ENCODE peak calls at places on chromosomes 7 and 10, in five cellular contexts. One of them, this sample, is unnamed.

GRCh38 chr7:148163246-148163645 is 427.3 kb upstream of the C7orf33 start:
- DNase-seq in HepG2: no peak
- DNase-seq in IMR-90: no peak
- DNase-seq in K562: no peak
- DNase-seq in GM12878: no peak
- DNase-seq in this sample: no peak

GRCh38 chr10:91049961-91050360 is 129.1 kb upstream of the ANKRD1 start:
- DNase-seq in HepG2: no peak
- DNase-seq in K562: no peak
- DNase-seq in GM12878: no peak
- DNase-seq in IMR-90: no peak
- DNase-seq in this sample: no peak

GRCh38 chr10:126243976-126244375 is 144.3 kb downstream of the ADAM12 start:
- DNase-seq in IMR-90: peak
- DNase-seq in K562: no peak
- DNase-seq in GM12878: no peak
- DNase-seq in HepG2: no peak
- DNase-seq in this sample: no peak

GRCh38 chr7:5681423-5681822 is 100.0 kb downstream of the RNF216 start:
- DNase-seq in IMR-90: no peak
- DNase-seq in HepG2: no peak
- DNase-seq in GM12878: no peak
- DNase-seq in K562: no peak
- DNase-seq in this sample: no peak

GRCh38 chr10:23927926-23928325 is 281.0 kb upstream of the KIAA1217 start:
- DNase-seq in GM12878: no peak
- DNase-seq in K562: no peak
- DNase-seq in IMR-90: no peak
- DNase-seq in HepG2: no peak
- DNase-seq in this sample: no peak

GRCh38 chr7:84729284-84729683 is 457.6 kb downstream of the SEMA3D start:
- DNase-seq in K562: no peak
- DNase-seq in HepG2: no peak
- DNase-seq in IMR-90: peak
- DNase-seq in GM12878: no peak
- DNase-seq in this sample: no peak

GRCh38 chr7:134854816-134855215 is 75.4 kb downstream of the CALD1 start:
- DNase-seq in K562: no peak
- DNase-seq in GM12878: no peak
- DNase-seq in HepG2: no peak
- DNase-seq in IMR-90: peak
- DNase-seq in this sample: no peak

GRCh38 chr7:106618480-106618879 is 42.5 kb downstream of the CCDC71L start:
- DNase-seq in IMR-90: peak
- DNase-seq in K562: no peak
- DNase-seq in GM12878: no peak
- DNase-seq in HepG2: no peak
- DNase-seq in this sample: no peak

GRCh38 chr7:133934974-133935330 is 192.2 kb upstream of the LRGUK start:
- DNase-seq in K562: no peak
- DNase-seq in HepG2: no peak
- DNase-seq in IMR-90: no peak
- DNase-seq in GM12878: no peak
- DNase-seq in this sample: no peak

GRCh38 chr10:73529089-73529832 is 33.4 kb upstream of the PPP3CB start:
- DNase-seq in K562: peak
- DNase-seq in GM12878: peak
- DNase-seq in HepG2: peak
- DNase-seq in IMR-90: peak
- DNase-seq in this sample: peak

GRCh38 chr10:120115959-120116358 is 223.4 kb downstream of the SEC23IP start:
- DNase-seq in GM12878: no peak
- DNase-seq in HepG2: no peak
- DNase-seq in IMR-90: no peak
- DNase-seq in K562: no peak
- DNase-seq in this sample: no peak

GRCh38 chr7:130921391-130922180 is 187.6 kb upstream of the KLF14 start:
- DNase-seq in IMR-90: peak
- DNase-seq in GM12878: no peak
- DNase-seq in HepG2: no peak
- DNase-seq in K562: no peak
- DNase-seq in this sample: no peak

GRCh38 chr10:14382022-14382421 is 51.3 kb upstream of the FRMD4A start:
- DNase-seq in K562: no peak
- DNase-seq in IMR-90: peak
- DNase-seq in HepG2: no peak
- DNase-seq in GM12878: peak
- DNase-seq in this sample: no peak

GRCh38 chr7:94888542-94888941 is 18.9 kb upstream of the PPP1R9A start:
- DNase-seq in IMR-90: no peak
- DNase-seq in HepG2: peak
- DNase-seq in GM12878: no peak
- DNase-seq in K562: no peak
- DNase-seq in this sample: no peak

GRCh38 chr10:44865289-44865671 is 45.9 kb upstream of the TMEM72 start:
- DNase-seq in GM12878: no peak
- DNase-seq in IMR-90: no peak
- DNase-seq in K562: no peak
- DNase-seq in HepG2: no peak
- DNase-seq in this sample: no peak

GRCh38 chr7:155959894-155960293 is 147.6 kb upstream of the SHH start:
- DNase-seq in K562: no peak
- DNase-seq in IMR-90: no peak
- DNase-seq in GM12878: no peak
- DNase-seq in HepG2: no peak
- DNase-seq in this sample: no peak

GRCh38 chr7:142866361-142867096 is 11.7 kb downstream of the EPHB6 start:
- DNase-seq in GM12878: no peak
- DNase-seq in IMR-90: no peak
- DNase-seq in K562: peak
- DNase-seq in HepG2: peak
- DNase-seq in this sample: peak

GRCh38 chr7:129875160-129875559 is 77.6 kb downstream of the UBE2H start:
- DNase-seq in HepG2: no peak
- DNase-seq in IMR-90: no peak
- DNase-seq in K562: no peak
- DNase-seq in GM12878: no peak
- DNase-seq in this sample: no peak

GRCh38 chr7:154373951-154374350 is 321.8 kb downstream of the DPP6 start:
- DNase-seq in GM12878: no peak
- DNase-seq in IMR-90: no peak
- DNase-seq in HepG2: no peak
- DNase-seq in K562: no peak
- DNase-seq in this sample: no peak

GRCh38 chr7:154371424-154371823 is 319.2 kb downstream of the DPP6 start:
- DNase-seq in GM12878: no peak
- DNase-seq in HepG2: no peak
- DNase-seq in K562: no peak
- DNase-seq in IMR-90: no peak
- DNase-seq in this sample: no peak

GRCh38 chr7:154375956-154376355 is 323.8 kb downstream of the DPP6 start:
- DNase-seq in IMR-90: no peak
- DNase-seq in GM12878: no peak
- DNase-seq in K562: no peak
- DNase-seq in HepG2: no peak
- DNase-seq in this sample: peak

DNA sequence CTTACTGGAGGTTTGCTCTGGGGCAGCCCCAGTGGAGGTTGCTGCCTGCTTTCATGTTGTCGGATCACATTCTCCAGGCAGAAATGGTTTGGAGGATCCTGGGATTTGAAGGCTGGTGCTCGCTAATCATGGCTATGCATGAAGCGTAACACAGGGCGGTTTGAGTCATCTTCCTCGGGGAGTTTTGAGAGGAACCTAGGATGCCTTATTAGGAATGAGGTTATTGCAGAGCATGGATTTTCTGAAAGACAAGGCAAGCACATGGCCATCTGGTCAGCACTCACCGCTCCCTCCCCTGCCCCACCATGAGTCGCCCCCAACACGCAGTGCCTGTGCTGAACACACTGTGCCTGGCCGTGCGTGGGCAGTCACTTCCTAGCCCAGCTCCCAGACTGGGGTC is 319.9 kb downstream of the DPP6 start:
- DNase-seq in GM12878: no peak
- DNase-seq in HepG2: no peak
- DNase-seq in IMR-90: no peak
- DNase-seq in K562: no peak
- DNase-seq in this sample: peak
- TF ChIP-seq MXI1 in GM12878: no peak
- TF ChIP-seq MXI1 in HepG2: no peak
- TF ChIP-seq MXI1 in IMR-90: no peak
- TF ChIP-seq MXI1 in K562: no peak
- TF ChIP-seq MXI1 in this sample: no peak

DNA sequence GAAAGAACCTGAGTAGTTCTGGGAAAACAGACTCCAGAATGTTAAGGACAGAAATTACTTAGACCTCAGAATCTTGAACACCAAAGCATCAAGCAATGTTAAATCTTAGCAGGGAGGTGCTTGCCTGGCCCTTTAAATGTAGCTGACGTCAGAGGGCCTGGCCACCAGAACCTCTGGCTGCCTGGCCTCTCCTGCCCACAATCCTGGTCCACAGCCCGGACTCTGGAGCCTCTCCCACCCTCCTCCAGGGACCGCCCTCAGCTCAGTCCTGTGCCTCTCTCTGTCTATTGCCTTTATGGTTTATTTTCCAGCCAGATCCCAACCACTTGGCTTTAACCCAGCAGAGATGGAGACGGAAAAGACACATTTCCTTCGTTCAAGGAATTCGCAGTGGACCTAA is 42.2 kb upstream of the EGR2 start:
- DNase-seq in GM12878: no peak
- DNase-seq in HepG2: peak
- DNase-seq in K562: no peak
- DNase-seq in IMR-90: peak
- DNase-seq in this sample: peak
- TF ChIP-seq MXI1 in GM12878: no peak
- TF ChIP-seq MXI1 in HepG2: no peak
- TF ChIP-seq MXI1 in K562: no peak
- TF ChIP-seq MXI1 in IMR-90: no peak
- TF ChIP-seq MXI1 in this sample: no peak

GRCh38 chr7:152577339-152577738 is 98.6 kb downstream of the XRCC2 start:
- DNase-seq in IMR-90: no peak
- DNase-seq in K562: no peak
- DNase-seq in HepG2: no peak
- DNase-seq in GM12878: no peak
- DNase-seq in this sample: no peak
- TF ChIP-seq MXI1 in IMR-90: no peak
- TF ChIP-seq MXI1 in K562: no peak
- TF ChIP-seq MXI1 in HepG2: no peak
- TF ChIP-seq MXI1 in GM12878: no peak
- TF ChIP-seq MXI1 in this sample: no peak

DNA sequence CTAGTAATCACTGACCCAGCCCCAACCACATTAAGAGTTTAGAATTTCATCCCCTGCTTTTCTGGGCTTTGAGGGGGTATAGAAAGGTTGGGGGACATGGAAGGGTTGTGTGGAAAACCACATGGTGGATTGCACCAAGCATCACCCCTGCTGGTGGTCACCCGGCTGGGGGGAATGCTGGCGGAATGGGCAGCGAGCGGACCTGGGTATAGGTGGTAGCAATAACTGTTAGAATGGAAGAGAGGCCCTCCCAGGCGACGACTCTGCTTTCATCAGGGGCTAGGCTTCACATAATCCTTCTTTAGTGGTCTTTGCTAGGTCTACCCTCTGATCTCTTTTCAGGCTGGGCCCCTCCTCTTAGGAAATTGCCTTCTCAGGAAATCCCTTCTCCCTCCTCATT is 90.9 kb upstream of the LEP start:
- DNase-seq in GM12878: no peak
- DNase-seq in HepG2: no peak
- DNase-seq in K562: no peak
- DNase-seq in IMR-90: no peak
- DNase-seq in this sample: no peak
- TF ChIP-seq MXI1 in GM12878: no peak
- TF ChIP-seq MXI1 in HepG2: no peak
- TF ChIP-seq MXI1 in K562: no peak
- TF ChIP-seq MXI1 in IMR-90: no peak
- TF ChIP-seq MXI1 in this sample: no peak

GRCh38 chr10:116878123-116878522 is 28.8 kb downstream of the ENO4 start:
- DNase-seq in K562: no peak
- DNase-seq in GM12878: no peak
- DNase-seq in IMR-90: no peak
- DNase-seq in HepG2: no peak
- DNase-seq in this sample: no peak
- TF ChIP-seq MXI1 in K562: no peak
- TF ChIP-seq MXI1 in GM12878: no peak
- TF ChIP-seq MXI1 in IMR-90: no peak
- TF ChIP-seq MXI1 in HepG2: no peak
- TF ChIP-seq MXI1 in this sample: no peak

DNA sequence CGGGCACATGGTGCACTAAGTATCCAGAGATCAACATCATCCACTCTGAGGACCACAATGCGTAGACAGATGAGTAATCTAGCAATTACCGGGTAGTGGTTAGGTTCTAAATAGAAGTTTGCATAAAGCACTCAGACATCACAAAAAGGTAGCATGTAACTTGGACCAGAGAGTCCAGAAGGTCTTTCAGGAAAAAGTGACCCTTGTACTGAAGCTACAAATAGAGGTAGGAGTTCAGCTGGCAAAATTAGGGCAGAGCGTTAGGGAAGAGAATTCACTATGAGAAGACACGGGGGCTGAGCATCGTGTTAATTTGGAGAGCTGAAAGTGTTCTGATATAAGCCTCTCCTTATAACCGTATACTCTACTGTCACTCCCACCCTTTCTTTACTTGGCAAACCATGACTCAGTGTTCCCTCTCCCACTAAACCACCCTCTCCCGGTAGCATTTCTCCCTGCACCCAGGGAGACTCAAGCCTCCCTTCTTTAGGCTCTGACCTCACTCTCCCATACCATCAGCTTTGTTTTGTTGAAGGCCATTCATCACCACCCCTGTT is 222.3 kb upstream of the FZD1 start:
- DNase-seq in K562: no peak
- DNase-seq in IMR-90: no peak
- DNase-seq in HepG2: no peak
- DNase-seq in GM12878: no peak
- DNase-seq in this sample: no peak
- TF ChIP-seq MXI1 in K562: no peak
- TF ChIP-seq MXI1 in IMR-90: no peak
- TF ChIP-seq MXI1 in HepG2: no peak
- TF ChIP-seq MXI1 in GM12878: no peak
- TF ChIP-seq MXI1 in this sample: no peak

GRCh38 chr7:151999337-152000090 is 26.0 kb upstream of the GALNT11 start:
- DNase-seq in IMR-90: peak
- DNase-seq in HepG2: no peak
- DNase-seq in K562: no peak
- DNase-seq in GM12878: no peak
- DNase-seq in this sample: no peak
- TF ChIP-seq MXI1 in IMR-90: no peak
- TF ChIP-seq MXI1 in HepG2: no peak
- TF ChIP-seq MXI1 in K562: no peak
- TF ChIP-seq MXI1 in GM12878: no peak
- TF ChIP-seq MXI1 in this sample: no peak